ENCODE peak calls at places on chromosome 7, in ten cellular contexts. B is bronchial epithelial cell; E is CD8-positive, alpha-beta T cell; C is upper lobe of right lung; V is left ventricle myocardium inferior; U is cardiac muscle cell; F is lower leg skin; G is WTC11; I is nephron progenitor cell; W is A673. Y is an unnamed sample.

GRCh38 chr7:74106846-74107245 is 23.2 kb downstream of the LIMK1 start:
- DNase-seq in B (no peak), E (no peak), C (no peak), V (no peak), U (no peak), F (no peak), G (no peak), I (no peak), W (no peak), Y (no peak)

GRCh38 chr7:115368998-115369397 is 447.1 kb downstream of the MDFIC start:
- DNase-seq in B (no peak), E (no peak), C (no peak), V (no peak), U (no peak), F (no peak), G (no peak), I (no peak), W (no peak), Y (no peak)

GRCh38 chr7:151408498-151408838 is 1.4 kb downstream of the WDR86 start:
- DNase-seq in B (no peak), E (no peak), C (peak), V (no peak), U (no peak), F (no peak), G (no peak), I (no peak), W (no peak), Y (no peak)

GRCh38 chr7:97835296-97836138 is 36.7 kb downstream of the ASNS start:
- DNase-seq in B (peak), E (peak), C (no peak), V (peak), U (peak), F (peak), G (peak), I (peak), W (peak), Y (peak)

GRCh38 chr7:30690011-30690410 is 7.8 kb upstream of the CRHR2 start:
- DNase-seq in B (no peak), E (no peak), C (no peak), V (no peak), U (no peak), F (no peak), G (no peak), I (no peak), W (no peak), Y (no peak)

GRCh38 chr7:137953692-137954470 is 48.0 kb downstream of the CREB3L2 start:
- DNase-seq in B (peak), E (no peak), C (no peak), V (no peak), U (peak), F (no peak), G (no peak), I (no peak), W (peak), Y (no peak)

GRCh38 chr7:87218941-87219544 is 489 bp downstream of the TMEM243 start:
- DNase-seq in B (peak), E (peak), C (peak), V (peak), U (peak), F (peak), G (peak), I (peak), W (peak), Y (no peak)

GRCh38 chr7:36651404-36651803 is 72.9 kb downstream of the AOAH start:
- DNase-seq in B (peak), E (no peak), C (no peak), V (no peak), U (peak), F (no peak), G (no peak), I (no peak), W (no peak), Y (no peak)

GRCh38 chr7:138776156-138776833 is 21.5 kb upstream of the TMEM213 start:
- DNase-seq in B (no peak), E (no peak), C (no peak), V (no peak), U (no peak), F (no peak), G (no peak), I (no peak), W (no peak), Y (no peak)

GRCh38 chr7:130920122-130920521 is 186.1 kb upstream of the KLF14 start:
- DNase-seq in B (no peak), E (no peak), C (no peak), V (no peak), U (no peak), F (peak), G (no peak), I (no peak), W (no peak), Y (no peak)

GRCh38 chr7:7642081-7642480 is 1.5 kb downstream of the UMAD1 start:
- DNase-seq in B (no peak), E (no peak), C (no peak), V (no peak), U (no peak), F (no peak), G (no peak), I (no peak), W (no peak), Y (no peak)

GRCh38 chr7:30980751-30981150 is 17.0 kb downstream of the GHRHR start:
- DNase-seq in B (no peak), E (no peak), C (no peak), V (no peak), U (no peak), F (no peak), G (no peak), I (no peak), W (no peak), Y (no peak)

GRCh38 chr7:130896051-130896881 is 162.3 kb upstream of the KLF14 start:
- DNase-seq in B (no peak), E (no peak), C (no peak), V (no peak), U (peak), F (no peak), G (no peak), I (no peak), W (peak), Y (no peak)

GRCh38 chr7:140049339-140050024 is 13.3 kb downstream of the PARP12 start:
- DNase-seq in B (no peak), E (no peak), C (no peak), V (no peak), U (peak), F (no peak), G (no peak), I (no peak), W (no peak), Y (no peak)

GRCh38 chr7:23369100-23369499 is 70.0 kb downstream of the MALSU1 start:
- DNase-seq in B (no peak), E (no peak), C (no peak), V (no peak), U (no peak), F (no peak), G (no peak), I (no peak), W (no peak), Y (no peak)

GRCh38 chr7:94069154-94069739 is 65.1 kb upstream of the BET1 start:
- DNase-seq in B (peak), E (no peak), C (no peak), V (no peak), U (no peak), F (no peak), G (no peak), I (no peak), W (no peak), Y (no peak)

GRCh38 chr7:85686410-85687181 is 499.7 kb upstream of the SEMA3D start:
- DNase-seq in B (no peak), E (no peak), C (no peak), V (no peak), U (no peak), F (no peak), G (peak), I (no peak), W (no peak), Y (no peak)

GRCh38 chr7:132650498-132650897 is 74.2 kb upstream of the PLXNA4 start:
- DNase-seq in B (peak), E (no peak), C (no peak), V (no peak), U (peak), F (no peak), G (no peak), I (no peak), W (peak), Y (no peak)

GRCh38 chr7:127618775-127619174 is 833 bp upstream of the PAX4 start:
- DNase-seq in B (no peak), E (no peak), C (no peak), V (no peak), U (no peak), F (no peak), G (no peak), I (no peak), W (no peak), Y (no peak)

GRCh38 chr7:47298636-47299035 is 283.3 kb downstream of the TNS3 start:
- DNase-seq in B (no peak), E (no peak), C (no peak), V (no peak), U (no peak), F (no peak), G (no peak), I (peak), W (no peak), Y (no peak)

GRCh38 chr7:77565917-77566316 is 28.8 kb downstream of the PTPN12 start:
- DNase-seq in B (peak), E (no peak), C (no peak), V (no peak), U (peak), F (no peak), G (no peak), I (no peak), W (no peak), Y (no peak)

GRCh38 chr7:142917447-142917846 is 16.1 kb downstream of the TRPV5 start:
- DNase-seq in B (no peak), E (no peak), C (no peak), V (no peak), U (no peak), F (no peak), G (no peak), I (no peak), W (no peak), Y (no peak)

GRCh38 chr7:97145068-97145467 is 27.6 kb downstream of the SDHAF3 start:
- DNase-seq in B (peak), E (no peak), C (no peak), V (no peak), U (peak), F (no peak), G (no peak), I (no peak), W (peak), Y (no peak)

GRCh38 chr7:83475403-83475802 is 173.5 kb downstream of the SEMA3E start:
- DNase-seq in B (no peak), E (no peak), C (no peak), V (no peak), U (no peak), F (no peak), G (peak), I (peak), W (peak), Y (no peak)

GRCh38 chr7:48781783-48782182 is 142.6 kb upstream of the CDC14C start:
- DNase-seq in B (peak), E (no peak), C (no peak), V (no peak), U (no peak), F (no peak), G (no peak), I (no peak), W (no peak), Y (no peak)

GRCh38 chr7:26813426-26813825 is 51.0 kb downstream of the SKAP2 start:
- DNase-seq in B (no peak), E (no peak), C (no peak), V (no peak), U (no peak), F (no peak), G (no peak), I (peak), W (no peak), Y (no peak)

GRCh38 chr7:41328131-41328530 is 374.8 kb downstream of the INHBA start:
- DNase-seq in B (no peak), E (no peak), C (no peak), V (no peak), U (no peak), F (no peak), G (no peak), I (no peak), W (no peak), Y (no peak)

GRCh38 chr7:18177815-18178660 is 150.4 kb upstream of the PRPS1L1 start:
- DNase-seq in B (peak), E (no peak), C (peak), V (no peak), U (peak), F (no peak), G (no peak), I (no peak), W (no peak), Y (no peak)

GRCh38 chr7:33952824-33953223 is 47.5 kb downstream of the BMPER start:
- DNase-seq in B (peak), E (no peak), C (no peak), V (no peak), U (no peak), F (no peak), G (no peak), I (no peak), W (no peak), Y (no peak)

GRCh38 chr7:86975449-86975848 is 84.0 kb downstream of the ELAPOR2 start:
- DNase-seq in B (no peak), E (no peak), C (no peak), V (no peak), U (no peak), F (no peak), G (no peak), I (no peak), W (no peak), Y (no peak)

GRCh38 chr7:51000956-51001355 is 218.3 kb upstream of the GRB10 start:
- DNase-seq in B (peak), E (no peak), C (no peak), V (no peak), U (no peak), F (no peak), G (no peak), I (no peak), W (no peak), Y (no peak)

GRCh38 chr7:30428586-30429530 is 49.7 kb downstream of the NOD1 start:
- DNase-seq in B (no peak), E (no peak), C (no peak), V (no peak), U (no peak), F (no peak), G (no peak), I (no peak), W (peak), Y (no peak)

GRCh38 chr7:117114272-117114671 is 161.0 kb downstream of the ST7 start:
- DNase-seq in B (no peak), E (no peak), C (no peak), V (no peak), U (no peak), F (no peak), G (no peak), I (no peak), W (no peak), Y (no peak)

GRCh38 chr7:92987543-92987942 is 130.2 kb downstream of the SAMD9 start:
- DNase-seq in B (peak), E (no peak), C (no peak), V (no peak), U (no peak), F (no peak), G (no peak), I (no peak), W (no peak), Y (no peak)

GRCh38 chr7:98674461-98674860 is 57.4 kb downstream of the NPTX2 start:
- DNase-seq in B (no peak), E (no peak), C (no peak), V (no peak), U (no peak), F (no peak), G (no peak), I (no peak), W (no peak), Y (no peak)

GRCh38 chr7:76020031-76020714 is 25.8 kb upstream of the TMEM120A start:
- DNase-seq in B (peak), E (peak), C (peak), V (peak), U (peak), F (peak), G (peak), I (peak), W (peak), Y (peak)

GRCh38 chr7:111138196-111138569 is 47.3 kb downstream of the LRRN3 start:
- DNase-seq in B (peak), E (peak), C (peak), V (peak), U (peak), F (peak), G (no peak), I (peak), W (peak), Y (no peak)

GRCh38 chr7:69430502-69431145 is 167.7 kb upstream of the AUTS2 start:
- DNase-seq in B (no peak), E (no peak), C (no peak), V (peak), U (peak), F (no peak), G (no peak), I (peak), W (peak), Y (no peak)

GRCh38 chr7:44123190-44124003 is at the start of gene POLD2:
- DNase-seq in B (peak), E (peak), C (peak), V (peak), U (peak), F (peak), G (peak), I (peak), W (peak), Y (peak)
- TF ChIP-seq CTCF in B (no peak), E (no peak), C (no peak), V (peak), U (no peak), F (no peak), G (no peak), I (no peak), W (no peak), Y (no peak)

GRCh38 chr7:107668296-107668695 is 7.7 kb downstream of the SLC26A4 start:
- DNase-seq in B (no peak), E (no peak), C (no peak), V (no peak), U (no peak), F (no peak), G (no peak), I (no peak), W (no peak), Y (no peak)
- TF ChIP-seq CTCF in B (no peak), E (no peak), C (no peak), V (no peak), U (no peak), F (no peak), G (no peak), I (no peak), W (no peak), Y (no peak)

GRCh38 chr7:118794419-118794818 is 569.9 kb downstream of the ANKRD7 start:
- DNase-seq in B (no peak), E (no peak), C (no peak), V (no peak), U (no peak), F (no peak), G (no peak), I (no peak), W (no peak), Y (no peak)
- TF ChIP-seq CTCF in B (no peak), E (no peak), C (no peak), V (no peak), U (no peak), F (no peak), G (no peak), I (no peak), W (no peak), Y (no peak)

GRCh38 chr7:102030696-102031095 is 213.3 kb downstream of the CUX1 start:
- DNase-seq in B (no peak), E (no peak), C (peak), V (no peak), U (no peak), F (no peak), G (no peak), I (no peak), W (no peak), Y (no peak)

GRCh38 chr7:102028206-102028826 is 210.9 kb downstream of the CUX1 start:
- DNase-seq in B (no peak), E (no peak), C (peak), V (no peak), U (no peak), F (no peak), G (no peak), I (no peak), W (no peak), Y (no peak)

GRCh38 chr7:102024005-102024768 is 206.8 kb downstream of the CUX1 start:
- DNase-seq in B (no peak), E (no peak), C (no peak), V (no peak), U (no peak), F (no peak), G (no peak), I (no peak), W (no peak), Y (no peak)

GRCh38 chr7:102024769-102025391 is 207.5 kb downstream of the CUX1 start:
- DNase-seq in B (no peak), E (no peak), C (no peak), V (peak), U (peak), F (no peak), G (no peak), I (no peak), W (no peak), Y (no peak)

GRCh38 chr7:102029616-102030015 is 212.2 kb downstream of the CUX1 start:
- DNase-seq in B (no peak), E (no peak), C (no peak), V (no peak), U (no peak), F (no peak), G (no peak), I (no peak), W (no peak), Y (no peak)
- TF ChIP-seq CTCF in B (no peak), E (no peak), C (no peak), V (no peak), U (no peak), F (no peak), G (no peak), I (no peak), W (no peak), Y (no peak)

DNA sequence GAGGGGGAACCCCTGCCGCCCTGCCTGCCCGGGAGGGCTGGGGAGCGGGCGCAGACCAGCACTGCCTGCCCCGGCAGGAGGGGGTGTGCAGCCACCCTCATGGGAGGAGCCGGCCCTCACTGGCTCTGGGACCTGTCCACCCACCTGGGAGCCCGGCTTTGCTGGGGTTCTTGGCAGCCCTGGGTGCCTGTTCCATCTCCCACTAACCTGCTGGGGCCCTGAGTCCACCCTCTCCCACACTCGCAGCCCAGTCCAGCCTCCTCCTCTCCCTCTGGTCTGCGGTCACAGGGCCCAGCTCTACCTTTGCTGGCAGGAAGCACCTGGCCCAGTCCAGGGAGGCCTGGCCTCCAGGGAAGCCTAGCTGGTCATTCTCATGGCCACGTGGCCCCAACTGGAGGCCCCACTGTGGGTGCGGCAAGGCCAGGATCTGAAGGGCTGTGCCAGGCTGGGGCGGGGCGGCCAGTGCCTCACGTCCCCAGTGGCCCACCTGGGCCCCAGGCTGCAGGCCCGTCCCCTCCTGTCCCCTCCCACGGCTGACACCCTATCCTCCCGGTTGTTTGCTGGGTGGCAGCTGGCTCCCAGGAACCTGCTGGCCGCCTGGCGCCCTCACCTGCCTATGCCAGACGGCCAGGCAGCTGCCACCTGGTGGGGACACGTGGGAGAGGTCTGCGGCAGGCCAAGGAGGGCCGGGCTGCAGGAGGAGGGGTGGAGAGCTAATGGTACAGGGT is at the start of gene TMEM184A:
- DNase-seq in B (peak), E (peak), C (peak), V (no peak), U (no peak), F (no peak), G (peak), I (no peak), W (no peak), Y (no peak)
- TF ChIP-seq CTCF in B (peak), E (peak), C (peak), V (peak), U (peak), F (no peak), G (no peak), I (peak), W (peak), Y (peak)

DNA sequence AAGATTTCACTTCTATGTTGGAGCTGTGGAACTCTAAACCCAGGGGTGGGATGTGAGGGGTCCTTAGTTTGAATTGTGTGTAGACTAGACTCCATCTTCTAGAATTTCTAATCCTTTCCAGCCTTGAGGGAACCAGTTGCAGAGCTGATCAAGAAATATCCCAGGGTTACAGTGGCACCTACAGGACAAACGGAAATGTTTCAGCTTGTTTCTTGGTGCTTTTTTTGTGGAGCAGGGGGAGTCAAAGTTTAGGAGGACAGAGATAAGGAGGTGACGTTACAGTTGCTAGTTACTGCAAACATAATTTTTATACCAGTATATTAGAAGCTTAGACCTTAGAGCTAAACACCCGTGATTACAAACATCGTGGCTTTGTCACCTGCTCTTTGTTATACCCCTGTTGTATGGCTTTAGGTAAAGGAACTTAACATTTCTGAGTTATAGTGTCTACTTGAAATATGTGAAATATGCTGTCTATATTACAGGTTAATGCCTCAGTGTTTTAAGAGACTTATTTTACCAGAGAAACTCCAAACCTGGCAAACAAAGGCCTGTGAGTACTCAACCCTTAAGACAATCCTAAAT is 84.5 kb upstream of the DYNC1I1 start:
- DNase-seq in B (peak), E (no peak), C (no peak), V (no peak), U (peak), F (no peak), G (no peak), I (peak), W (peak), Y (peak)
- TF ChIP-seq CTCF in B (peak), E (no peak), C (peak), V (peak), U (peak), F (no peak), G (peak), I (peak), W (peak), Y (peak)